ENCODE peak calls at places on chromosomes 3 and 15, in four cellular contexts. D is SK-N-SH, H is DND-41, T is IMR-90. Y is an unnamed sample.

GRCh38 chr3:156582784-156583183 is 27.9 kb upstream of the SSR3 start:
- DNase-seq in D (no peak), H (no peak), T (no peak), Y (no peak)

GRCh38 chr3:127589600-127590281 is 792 bp downstream of the TPRA1 start:
- DNase-seq in H (peak), D (no peak), T (no peak), Y (no peak)

GRCh38 chr15:65081758-65082157 is 5.2 kb downstream of the KBTBD13 start:
- DNase-seq in D (no peak), T (peak), H (no peak), Y (no peak)

GRCh38 chr3:128551464-128551863 is 58.5 kb upstream of the GATA2 start:
- DNase-seq in H (no peak), D (no peak), T (no peak), Y (no peak)

GRCh38 chr15:31752363-31752762 is 278.0 kb upstream of the CHRNA7 start:
- DNase-seq in H (no peak), D (no peak), T (peak), Y (no peak)

GRCh38 chr3:61882253-61882652 is 320.9 kb downstream of the PTPRG start:
- DNase-seq in D (no peak), H (no peak), T (no peak), Y (no peak)

GRCh38 chr3:97948351-97949109 is 23.7 kb downstream of the RIOX2 start:
- DNase-seq in H (no peak), D (no peak), T (no peak), Y (no peak)

GRCh38 chr15:39509941-39510845 is 70.7 kb upstream of the THBS1 start:
- DNase-seq in T (peak), H (no peak), D (no peak), Y (no peak)

GRCh38 chr3:64022451-64023186 is 675 bp downstream of the PSMD6 start:
- DNase-seq in H (peak), D (peak), T (no peak), Y (no peak)

GRCh38 chr3:122987231-122987630 is 40.3 kb downstream of the SEMA5B start:
- DNase-seq in D (no peak), H (no peak), T (no peak), Y (no peak)

GRCh38 chr3:177928156-177928555 is 608.1 kb upstream of the KCNMB2 start:
- DNase-seq in D (no peak), H (no peak), T (peak), Y (peak)

GRCh38 chr3:50169232-50169631 is 14.1 kb downstream of the SEMA3F start:
- DNase-seq in D (no peak), T (no peak), H (no peak), Y (no peak)
- H3K9ac ChIP-seq in D (no peak), T (no peak), H (no peak), Y (no peak)

DNA sequence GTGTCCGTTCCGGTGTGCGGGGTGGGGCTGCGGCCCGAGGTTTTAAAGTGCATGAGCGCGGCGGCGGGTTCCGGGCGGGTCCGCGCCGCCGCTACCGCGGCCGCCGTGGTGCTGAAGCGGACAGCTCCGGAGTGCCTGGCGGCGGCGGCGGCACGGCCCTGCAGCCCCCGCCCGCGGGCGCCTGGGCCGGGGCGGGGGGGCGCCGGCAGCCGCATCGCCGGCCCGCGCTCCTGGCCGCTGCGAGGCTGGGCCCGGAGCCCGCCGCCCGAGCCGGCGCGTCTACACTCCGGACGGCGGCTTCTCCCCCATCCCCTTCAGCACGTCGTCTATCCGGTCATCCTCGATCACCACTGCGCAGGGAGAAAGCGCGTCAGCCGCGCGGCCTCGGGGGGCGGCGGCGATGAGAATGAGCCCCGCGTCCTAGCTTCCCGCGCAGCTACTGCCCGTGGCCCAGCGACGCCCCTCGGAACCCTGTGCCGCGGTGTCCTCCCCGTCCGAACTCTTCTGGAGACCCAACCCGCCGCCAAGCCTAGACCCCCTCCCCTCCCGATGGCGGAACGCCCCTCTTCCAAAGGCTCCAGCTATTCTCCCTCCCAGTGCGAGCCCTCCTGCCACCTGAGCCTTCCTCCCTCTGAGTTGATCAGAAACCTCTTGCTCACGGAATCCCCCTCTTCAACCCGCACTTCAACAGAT is 1.3 kb downstream of the CAMK2N2 start:
- DNase-seq in H (no peak), D (peak), T (peak), Y (no peak)
- H3K9ac ChIP-seq in H (no peak), D (no peak), T (no peak), Y (no peak)

GRCh38 chr3:26703519-26703918 is 80.9 kb downstream of the LRRC3B start:
- DNase-seq in H (no peak), D (no peak), T (no peak), Y (no peak)
- H3K9ac ChIP-seq in H (no peak), D (no peak), T (no peak), Y (no peak)

GRCh38 chr3:41674449-41674848 is 287.5 kb downstream of the ULK4 start:
- DNase-seq in T (peak), H (no peak), D (no peak), Y (no peak)
- H3K9ac ChIP-seq in T (no peak), H (no peak), D (no peak), Y (no peak)

GRCh38 chr3:124879395-124879723 is 7.8 kb downstream of the ITGB5 start:
- DNase-seq in D (no peak), H (no peak), T (no peak), Y (no peak)
- H3K9ac ChIP-seq in D (peak), H (no peak), T (no peak), Y (peak)